ENCODE peak calls at places on chromosomes 13 and 19, in eight cellular contexts. F is H54; W is GM03348; T is stimulated activated CD4-positive, alpha-beta T cell treated with anti-CD3 and anti-CD28 coated beads, Interleukin-1b, Interleukin-23, amount 100 ng/mL, for 24 hours; X is colonic mucosa; U is DMS79 treated with DMSO at 0.1 percent for 48 hours; O is adipocyte; Y is CD8-positive, alpha-beta memory T cell. C is an unnamed sample.

GRCh38 chr13:34935841-34936240 is 6.2 kb upstream of the NBEA start:
- DNase-seq in F (no peak), W (no peak), T (no peak), X (no peak), U (no peak), O (no peak), Y (no peak), C (no peak)

GRCh38 chr19:40689339-40690049 is 957 bp downstream of the NUMBL start:
- DNase-seq in F (no peak), W (peak), T (no peak), X (peak), U (peak), O (peak), Y (peak), C (no peak)

GRCh38 chr13:110758195-110758594 is 44.7 kb downstream of the ING1 start:
- DNase-seq in F (no peak), W (no peak), T (no peak), X (no peak), U (no peak), O (peak), Y (no peak), C (peak)

GRCh38 chr19:54517483-54517882 is 14.9 kb downstream of the LAIR2 start:
- DNase-seq in F (peak), W (peak), T (peak), X (peak), U (peak), O (peak), Y (peak), C (no peak)

GRCh38 chr13:102948006-102948405 is 102.2 kb downstream of the ERCC5 start:
- DNase-seq in F (no peak), W (no peak), T (no peak), X (no peak), U (no peak), O (no peak), Y (no peak), C (peak)

GRCh38 chr19:50214699-50215543 is 11.5 kb downstream of the MYH14 start:
- DNase-seq in F (no peak), W (no peak), T (no peak), X (peak), U (peak), O (no peak), Y (no peak), C (no peak)

GRCh38 chr13:29954082-29955043 is 103.9 kb upstream of the UBL3 start:
- DNase-seq in F (no peak), W (no peak), T (no peak), X (no peak), U (peak), O (no peak), Y (peak), C (no peak)

GRCh38 chr19:38059897-38060296 is 152.9 kb downstream of the SIPA1L3 start:
- DNase-seq in F (no peak), W (no peak), T (no peak), X (no peak), U (no peak), O (no peak), Y (no peak), C (no peak)

GRCh38 chr13:113124211-113125025 is 1.8 kb downstream of the F10 start:
- DNase-seq in F (no peak), W (no peak), T (no peak), X (no peak), U (no peak), O (no peak), Y (no peak), C (no peak)

GRCh38 chr13:113668491-113668971 is 1.5 kb downstream of the GRK1 start:
- DNase-seq in F (no peak), W (no peak), T (no peak), X (no peak), U (no peak), O (no peak), Y (no peak), C (no peak)

GRCh38 chr13:99421758-99422555 is 79.3 kb upstream of the TM9SF2 start:
- DNase-seq in F (no peak), W (no peak), T (no peak), X (no peak), U (no peak), O (no peak), Y (peak), C (no peak)

GRCh38 chr19:52216401-52216800 is 26.5 kb downstream of the PPP2R1A start:
- DNase-seq in F (no peak), W (no peak), T (no peak), X (no peak), U (no peak), O (no peak), Y (no peak), C (no peak)

GRCh38 chr19:33462112-33462726 is 59.4 kb downstream of the PEPD start:
- DNase-seq in F (no peak), W (no peak), T (no peak), X (no peak), U (peak), O (no peak), Y (no peak), C (no peak)

GRCh38 chr13:29676535-29676934 is 81.0 kb upstream of the SLC7A1 start:
- DNase-seq in F (peak), W (peak), T (no peak), X (no peak), U (no peak), O (peak), Y (no peak), C (no peak)

GRCh38 chr13:80658705-80659104 is 317.8 kb upstream of the SPRY2 start:
- DNase-seq in F (no peak), W (no peak), T (no peak), X (no peak), U (no peak), O (no peak), Y (no peak), C (no peak)

GRCh38 chr19:1577090-1577928 is 9.2 kb upstream of the MEX3D start:
- DNase-seq in F (no peak), W (no peak), T (no peak), X (no peak), U (peak), O (no peak), Y (no peak), C (no peak)

GRCh38 chr19:32104465-32105235 is 240.8 kb upstream of the ZNF507 start:
- DNase-seq in F (peak), W (no peak), T (no peak), X (no peak), U (peak), O (no peak), Y (no peak), C (no peak)

GRCh38 chr19:28905996-28906395 is 307.0 kb downstream of the UQCRFS1 start:
- DNase-seq in F (peak), W (peak), T (no peak), X (no peak), U (no peak), O (peak), Y (no peak), C (peak)

GRCh38 chr19:45086453-45086852 is 6.5 kb upstream of the PPP1R37 start:
- DNase-seq in F (no peak), W (no peak), T (no peak), X (no peak), U (no peak), O (no peak), Y (no peak), C (no peak)

GRCh38 chr13:112474869-112475268 is 98.7 kb downstream of the SPACA7 start:
- DNase-seq in F (no peak), W (no peak), T (no peak), X (no peak), U (no peak), O (no peak), Y (no peak), C (no peak)

GRCh38 chr13:94849254-94849653 is 136.9 kb upstream of the SOX21 start:
- DNase-seq in F (no peak), W (no peak), T (no peak), X (no peak), U (no peak), O (no peak), Y (no peak), C (no peak)

GRCh38 chr19:7612282-7613274 is 16.8 kb downstream of the XAB2 start:
- DNase-seq in F (no peak), W (no peak), T (no peak), X (no peak), U (no peak), O (no peak), Y (no peak), C (no peak)

GRCh38 chr19:29988351-29988750 is 46.3 kb downstream of the URI1 start:
- DNase-seq in F (no peak), W (no peak), T (no peak), X (no peak), U (no peak), O (no peak), Y (no peak), C (no peak)

C was measured in fibroblast of gingiva.